ENCODE peak calls at places on chromosomes 12 and 14, in four cellular contexts. T, D, W and X are unnamed samples.

GRCh38 chr12:47813491-47814196 is 6.1 kb downstream of the HDAC7 start:
- DNase-seq in T (no peak), D (no peak), W (no peak), X (no peak)

GRCh38 chr14:31541702-31542101 is 19.5 kb upstream of the NUBPL start:
- DNase-seq in T (peak; percentile 56), D (no peak), W (no peak), X (no peak)

GRCh38 chr12:121719926-121720414 is 7.4 kb downstream of the TMEM120B start:
- DNase-seq in T (peak; percentile 87), D (peak; percentile 96), W (no peak), X (peak; percentile 53)

GRCh38 chr12:53223391-53224267 is 8.4 kb downstream of the RARG start:
- DNase-seq in T (peak; percentile 55), D (peak; percentile 72), W (no peak), X (no peak)

GRCh38 chr12:14981049-14981448 is 8.2 kb downstream of the PDE6H start:
- DNase-seq in T (no peak), D (no peak), W (no peak), X (no peak)

GRCh38 chr12:54251667-54252284 is 28.1 kb downstream of the CBX5 start:
- DNase-seq in T (peak; percentile 47), D (peak; percentile 79), W (no peak), X (peak; percentile 65)

GRCh38 chr12:53300187-53300586 is 692 bp downstream of the MYG1 start:
- DNase-seq in T (no peak), D (peak; percentile 84), W (no peak), X (no peak)

GRCh38 chr14:91405241-91405721 is 12.3 kb downstream of the CCDC88C start:
- DNase-seq in T (no peak), D (no peak), W (peak; percentile 78), X (no peak)